ENCODE peak calls at places on chromosomes 12 and 14, in four cellular contexts. One of them, this sample, is unnamed.
A peak's percentile ranks its signal among the peaks of the same experiment; 100 is the strongest.

GRCh38 chr12:120225852-120226640 is 25.1 kb upstream of the RPLP0 start:
- DNase-seq in GM12878: no peak
- DNase-seq in K562: peak; percentile 53
- DNase-seq in HL-60: peak; percentile 60
- DNase-seq in this sample: peak; percentile 62

GRCh38 chr12:120538281-120539156 is 4.4 kb downstream of the RNF10 start:
- DNase-seq in GM12878: no peak
- DNase-seq in K562: peak; percentile 34
- DNase-seq in HL-60: peak; percentile 44
- DNase-seq in this sample: no peak

GRCh38 chr14:56390859-56391258 is 188.7 kb upstream of the TMEM260 start:
- DNase-seq in GM12878: no peak
- DNase-seq in K562: no peak
- DNase-seq in HL-60: no peak
- DNase-seq in this sample: no peak

GRCh38 chr12:20805921-20806320 is 4.6 kb upstream of the SLCO1B3 start:
- DNase-seq in GM12878: no peak
- DNase-seq in K562: no peak
- DNase-seq in HL-60: no peak
- DNase-seq in this sample: no peak

GRCh38 chr14:22428681-22429315 is 160.2 kb downstream of the DAD1 start:
- DNase-seq in GM12878: no peak
- DNase-seq in K562: peak; percentile 23
- DNase-seq in HL-60: peak; percentile 80
- DNase-seq in this sample: no peak

GRCh38 chr12:111441107-111441928 is 35.6 kb downstream of the SH2B3 start:
- DNase-seq in GM12878: no peak
- DNase-seq in K562: no peak
- DNase-seq in HL-60: no peak
- DNase-seq in this sample: no peak

GRCh38 chr12:19064713-19065112 is 64.8 kb upstream of the PLEKHA5 start:
- DNase-seq in GM12878: no peak
- DNase-seq in K562: no peak
- DNase-seq in HL-60: no peak
- DNase-seq in this sample: no peak

GRCh38 chr12:7310070-7310469 is 6.2 kb downstream of the ACSM4 start:
- DNase-seq in GM12878: no peak
- DNase-seq in K562: no peak
- DNase-seq in HL-60: no peak
- DNase-seq in this sample: no peak

GRCh38 chr14:98174031-98174430 is 1098.0 kb downstream of the BCL11B start:
- DNase-seq in GM12878: no peak
- DNase-seq in K562: no peak
- DNase-seq in HL-60: no peak
- DNase-seq in this sample: no peak

GRCh38 chr12:89538902-89539301 is 13.1 kb upstream of the POC1B start:
- DNase-seq in GM12878: no peak
- DNase-seq in K562: no peak
- DNase-seq in HL-60: no peak
- DNase-seq in this sample: no peak

GRCh38 chr14:31766315-31766892 is 205.2 kb downstream of the NUBPL start:
- DNase-seq in GM12878: no peak
- DNase-seq in K562: no peak
- DNase-seq in HL-60: no peak
- DNase-seq in this sample: no peak

GRCh38 chr12:62191747-62192485 is 68.3 kb upstream of the USP15 start:
- DNase-seq in GM12878: no peak
- DNase-seq in K562: no peak
- DNase-seq in HL-60: no peak
- DNase-seq in this sample: peak; percentile 2

GRCh38 chr12:95358111-95359083 is 115.6 kb upstream of the METAP2 start:
- DNase-seq in GM12878: no peak
- DNase-seq in K562: no peak
- DNase-seq in HL-60: no peak
- DNase-seq in this sample: no peak

GRCh38 chr12:127760996-127761395 is 506.0 kb upstream of the TMEM132C start:
- DNase-seq in GM12878: no peak
- DNase-seq in K562: no peak
- DNase-seq in HL-60: no peak
- DNase-seq in this sample: no peak

GRCh38 chr12:50240792-50241114 is 42.6 kb downstream of the LIMA1 start:
- DNase-seq in GM12878: no peak
- DNase-seq in K562: peak; percentile 49
- DNase-seq in HL-60: no peak
- DNase-seq in this sample: no peak

GRCh38 chr12:79927772-79928474 is 7.0 kb downstream of the PPP1R12A start:
- DNase-seq in GM12878: peak; percentile 70
- DNase-seq in K562: peak; percentile 55
- DNase-seq in HL-60: peak; percentile 88
- DNase-seq in this sample: no peak

GRCh38 chr12:85779768-85780167 is 56.4 kb downstream of the RASSF9 start:
- DNase-seq in GM12878: no peak
- DNase-seq in K562: no peak
- DNase-seq in HL-60: no peak
- DNase-seq in this sample: no peak

GRCh38 chr12:113497709-113498108 is 26.0 kb upstream of the LHX5 start:
- DNase-seq in GM12878: no peak
- DNase-seq in K562: no peak
- DNase-seq in HL-60: no peak
- DNase-seq in this sample: no peak

GRCh38 chr12:103728323-103728722 is 112.7 kb downstream of the NT5DC3 start:
- DNase-seq in GM12878: no peak
- DNase-seq in K562: no peak
- DNase-seq in HL-60: no peak
- DNase-seq in this sample: no peak

GRCh38 chr12:104656921-104657320 is 200.2 kb downstream of the CHST11 start:
- DNase-seq in GM12878: no peak
- DNase-seq in K562: no peak
- DNase-seq in HL-60: no peak
- DNase-seq in this sample: no peak

GRCh38 chr14:64195194-64195593 is 99.0 kb downstream of the ESR2 start:
- DNase-seq in GM12878: peak; percentile 32
- DNase-seq in K562: no peak
- DNase-seq in HL-60: no peak
- DNase-seq in this sample: no peak

GRCh38 chr14:104563742-104564615 is 15.6 kb upstream of the C14orf180 start:
- DNase-seq in GM12878: no peak
- DNase-seq in K562: peak; percentile 68
- DNase-seq in HL-60: peak; percentile 42
- DNase-seq in this sample: peak; percentile 95

GRCh38 chr14:74585406-74586335 is 26.4 kb downstream of the LTBP2 start:
- DNase-seq in GM12878: no peak
- DNase-seq in K562: no peak
- DNase-seq in HL-60: no peak
- DNase-seq in this sample: no peak

GRCh38 chr12:94305293-94305957 is 154.2 kb downstream of the CEP83 start:
- DNase-seq in GM12878: peak; percentile 67
- DNase-seq in K562: peak; percentile 7
- DNase-seq in HL-60: no peak
- DNase-seq in this sample: no peak

GRCh38 chr12:55703976-55704761 is 3.5 kb downstream of the ITGA7 start:
- DNase-seq in GM12878: no peak
- DNase-seq in K562: no peak
- DNase-seq in HL-60: no peak
- DNase-seq in this sample: no peak

GRCh38 chr12:95130096-95130495 is 56.7 kb upstream of the NR2C1 start:
- DNase-seq in GM12878: no peak
- DNase-seq in K562: no peak
- DNase-seq in HL-60: no peak
- DNase-seq in this sample: no peak

GRCh38 chr14:24147761-24148428 is 597 bp downstream of the RNF31 start:
- DNase-seq in GM12878: no peak
- DNase-seq in K562: no peak
- DNase-seq in HL-60: no peak
- DNase-seq in this sample: no peak

GRCh38 chr12:50069069-50069468 is 11.7 kb downstream of the ASIC1 start:
- DNase-seq in GM12878: no peak
- DNase-seq in K562: no peak
- DNase-seq in HL-60: no peak
- DNase-seq in this sample: no peak

GRCh38 chr14:94992046-94992445 is 165.3 kb downstream of the DICER1 start:
- DNase-seq in GM12878: no peak
- DNase-seq in K562: no peak
- DNase-seq in HL-60: no peak
- DNase-seq in this sample: no peak

GRCh38 chr12:82425241-82425640 is 66.9 kb downstream of the METTL25 start:
- DNase-seq in GM12878: no peak
- DNase-seq in K562: no peak
- DNase-seq in HL-60: no peak
- DNase-seq in this sample: no peak

GRCh38 chr14:33742166-33742565 is 208.7 kb downstream of the EGLN3 start:
- DNase-seq in GM12878: no peak
- DNase-seq in K562: no peak
- DNase-seq in HL-60: no peak
- DNase-seq in this sample: no peak

GRCh38 chr12:75455839-75456238 is 24.7 kb upstream of the GLIPR1 start:
- DNase-seq in GM12878: no peak
- DNase-seq in K562: no peak
- DNase-seq in HL-60: no peak
- DNase-seq in this sample: no peak

GRCh38 chr14:93970967-93971634 is 5.3 kb downstream of the ASB2 start:
- DNase-seq in GM12878: no peak
- DNase-seq in K562: no peak
- DNase-seq in HL-60: no peak
- DNase-seq in this sample: no peak

GRCh38 chr12:44034916-44035315 is 199.0 kb downstream of the TMEM117 start:
- DNase-seq in GM12878: no peak
- DNase-seq in K562: no peak
- DNase-seq in HL-60: no peak
- DNase-seq in this sample: no peak

GRCh38 chr12:6697584-6698351 is 2.8 kb downstream of the PIANP start:
- DNase-seq in GM12878: no peak
- DNase-seq in K562: peak; percentile 64
- DNase-seq in HL-60: peak; percentile 32
- DNase-seq in this sample: no peak

GRCh38 chr12:51773145-51773869 is 75.2 kb downstream of the FIGNL2 start:
- DNase-seq in GM12878: no peak
- DNase-seq in K562: no peak
- DNase-seq in HL-60: peak; percentile 5
- DNase-seq in this sample: no peak

GRCh38 chr14:65664436-65664835 is 251.9 kb downstream of the FUT8 start:
- DNase-seq in GM12878: no peak
- DNase-seq in K562: no peak
- DNase-seq in HL-60: no peak
- DNase-seq in this sample: no peak

GRCh38 chr12:64387201-64387816 is 3.2 kb downstream of the C12orf56 start:
- DNase-seq in GM12878: no peak
- DNase-seq in K562: no peak
- DNase-seq in HL-60: no peak
- DNase-seq in this sample: no peak

GRCh38 chr12:64392221-64392620 is 1.7 kb upstream of the C12orf56 start:
- DNase-seq in GM12878: no peak
- DNase-seq in K562: peak; percentile 40
- DNase-seq in HL-60: peak; percentile 17
- DNase-seq in this sample: no peak

GRCh38 chr12:64385468-64385867 is 5.1 kb downstream of the C12orf56 start:
- DNase-seq in GM12878: no peak
- DNase-seq in K562: no peak
- DNase-seq in HL-60: no peak
- DNase-seq in this sample: no peak

GRCh38 chr12:64390275-64390851 is at the start of gene C12orf56:
- DNase-seq in GM12878: no peak
- DNase-seq in K562: no peak
- DNase-seq in HL-60: no peak
- DNase-seq in this sample: no peak

GRCh38 chr12:64389154-64389553 is 1.4 kb downstream of the C12orf56 start:
- DNase-seq in GM12878: no peak
- DNase-seq in K562: no peak
- DNase-seq in HL-60: no peak
- DNase-seq in this sample: no peak
- TF ChIP-seq SPI1 in GM12878: no peak
- TF ChIP-seq SPI1 in K562: no peak
- TF ChIP-seq SPI1 in HL-60: no peak
- TF ChIP-seq SPI1 in this sample: no peak

GRCh38 chr12:108634225-108634795 is 616 bp upstream of the SELPLG start:
- DNase-seq in GM12878: no peak
- DNase-seq in K562: peak; percentile 53
- DNase-seq in HL-60: peak; percentile 94
- DNase-seq in this sample: no peak

GRCh38 chr12:108633534-108634224 is at the start of gene SELPLG:
- DNase-seq in GM12878: peak; percentile 99
- DNase-seq in K562: peak; percentile 40
- DNase-seq in HL-60: peak; percentile 97
- DNase-seq in this sample: peak; percentile 68

GRCh38 chr12:108637222-108637621 is 3.5 kb upstream of the SELPLG start:
- DNase-seq in GM12878: no peak
- DNase-seq in K562: no peak
- DNase-seq in HL-60: peak; percentile 57
- DNase-seq in this sample: no peak

GRCh38 chr12:108635997-108636808 is 2.5 kb upstream of the SELPLG start:
- DNase-seq in GM12878: no peak
- DNase-seq in K562: no peak
- DNase-seq in HL-60: no peak
- DNase-seq in this sample: no peak

GRCh38 chr12:108635201-108635996 is 1.7 kb upstream of the SELPLG start:
- DNase-seq in GM12878: peak; percentile 99
- DNase-seq in K562: peak; percentile 39
- DNase-seq in HL-60: peak; percentile 96
- DNase-seq in this sample: peak; percentile 56
- TF ChIP-seq SPI1 in GM12878: peak; percentile 92
- TF ChIP-seq SPI1 in K562: peak; percentile 2
- TF ChIP-seq SPI1 in HL-60: peak; percentile 51
- TF ChIP-seq SPI1 in this sample: peak; percentile 93

GRCh38 chr12:3144495-3144894 is 67.3 kb downstream of the TSPAN9 start:
- DNase-seq in GM12878: no peak
- DNase-seq in K562: no peak
- DNase-seq in HL-60: no peak
- DNase-seq in this sample: no peak

GRCh38 chr12:3145546-3146310 is 68.5 kb downstream of the TSPAN9 start:
- DNase-seq in GM12878: no peak
- DNase-seq in K562: no peak
- DNase-seq in HL-60: no peak
- DNase-seq in this sample: no peak

GRCh38 chr12:3142386-3142785 is 65.2 kb downstream of the TSPAN9 start:
- DNase-seq in GM12878: no peak
- DNase-seq in K562: no peak
- DNase-seq in HL-60: no peak
- DNase-seq in this sample: no peak

GRCh38 chr12:3147260-3147659 is 70.1 kb downstream of the TSPAN9 start:
- DNase-seq in GM12878: no peak
- DNase-seq in K562: no peak
- DNase-seq in HL-60: no peak
- DNase-seq in this sample: no peak

GRCh38 chr12:3145036-3145435 is 67.9 kb downstream of the TSPAN9 start:
- DNase-seq in GM12878: no peak
- DNase-seq in K562: no peak
- DNase-seq in HL-60: no peak
- DNase-seq in this sample: no peak
- TF ChIP-seq SPI1 in GM12878: no peak
- TF ChIP-seq SPI1 in K562: no peak
- TF ChIP-seq SPI1 in HL-60: no peak
- TF ChIP-seq SPI1 in this sample: no peak

GRCh38 chr12:68521321-68521839 is 89.3 kb upstream of the RAP1B start:
- DNase-seq in GM12878: no peak
- DNase-seq in K562: no peak
- DNase-seq in HL-60: no peak
- DNase-seq in this sample: no peak
- TF ChIP-seq SPI1 in GM12878: no peak
- TF ChIP-seq SPI1 in K562: no peak
- TF ChIP-seq SPI1 in HL-60: no peak
- TF ChIP-seq SPI1 in this sample: no peak